ENCODE peak calls at places on chromosomes 7 and 10, in nine cellular contexts. One of them, this sample, is unnamed.
A peak's percentile ranks its signal among the peaks of the same experiment; 100 is the strongest.

GRCh38 chr10:79156334-79157274 is 87.8 kb downstream of the ZMIZ1 start:
- DNase-seq in kidney epithelial cell: no peak
- DNase-seq in heart right ventricle: no peak
- DNase-seq in fibroblast of mammary gland: no peak
- DNase-seq in astrocyte of the spinal cord: no peak
- DNase-seq in tibial nerve: no peak
- DNase-seq in body of pancreas: no peak
- DNase-seq in AG04450: no peak
- DNase-seq in GM23338: no peak
- DNase-seq in this sample: no peak

GRCh38 chr10:32207544-32207943 is 139.4 kb downstream of the EPC1 start:
- DNase-seq in tibial nerve: peak; percentile 9
- DNase-seq in GM23338: peak; percentile 69
- DNase-seq in fibroblast of mammary gland: peak; percentile 38
- DNase-seq in kidney epithelial cell: no peak
- DNase-seq in AG04450: no peak
- DNase-seq in body of pancreas: peak; percentile 74
- DNase-seq in astrocyte of the spinal cord: peak; percentile 45
- DNase-seq in heart right ventricle: peak; percentile 24
- DNase-seq in this sample: no peak

GRCh38 chr7:114209968-114210367 is 204.6 kb upstream of the FOXP2 start:
- DNase-seq in astrocyte of the spinal cord: no peak
- DNase-seq in tibial nerve: no peak
- DNase-seq in GM23338: no peak
- DNase-seq in fibroblast of mammary gland: no peak
- DNase-seq in heart right ventricle: no peak
- DNase-seq in AG04450: no peak
- DNase-seq in body of pancreas: no peak
- DNase-seq in kidney epithelial cell: no peak
- DNase-seq in this sample: no peak

GRCh38 chr10:22630229-22631174 is 83.9 kb downstream of the PIP4K2A start:
- DNase-seq in kidney epithelial cell: no peak
- DNase-seq in body of pancreas: no peak
- DNase-seq in tibial nerve: no peak
- DNase-seq in astrocyte of the spinal cord: peak; percentile 44
- DNase-seq in fibroblast of mammary gland: peak; percentile 69
- DNase-seq in heart right ventricle: no peak
- DNase-seq in AG04450: no peak
- DNase-seq in GM23338: no peak
- DNase-seq in this sample: no peak

GRCh38 chr7:73304071-73304470 is 4.6 kb downstream of the NSUN5 start:
- DNase-seq in fibroblast of mammary gland: no peak
- DNase-seq in kidney epithelial cell: no peak
- DNase-seq in tibial nerve: no peak
- DNase-seq in heart right ventricle: no peak
- DNase-seq in GM23338: no peak
- DNase-seq in astrocyte of the spinal cord: no peak
- DNase-seq in body of pancreas: no peak
- DNase-seq in AG04450: no peak
- DNase-seq in this sample: no peak

GRCh38 chr7:129095258-129095657 is 40.3 kb upstream of the TNPO3 start:
- DNase-seq in astrocyte of the spinal cord: no peak
- DNase-seq in AG04450: no peak
- DNase-seq in heart right ventricle: no peak
- DNase-seq in tibial nerve: no peak
- DNase-seq in body of pancreas: no peak
- DNase-seq in GM23338: no peak
- DNase-seq in kidney epithelial cell: no peak
- DNase-seq in fibroblast of mammary gland: no peak
- DNase-seq in this sample: no peak

GRCh38 chr7:4905171-4905570 is 21.7 kb upstream of the RADIL start:
- DNase-seq in astrocyte of the spinal cord: no peak
- DNase-seq in GM23338: no peak
- DNase-seq in body of pancreas: no peak
- DNase-seq in fibroblast of mammary gland: no peak
- DNase-seq in kidney epithelial cell: no peak
- DNase-seq in heart right ventricle: no peak
- DNase-seq in tibial nerve: no peak
- DNase-seq in AG04450: no peak
- DNase-seq in this sample: no peak

GRCh38 chr10:85868627-85869499 is 497.7 kb downstream of the GRID1 start:
- DNase-seq in GM23338: no peak
- DNase-seq in tibial nerve: no peak
- DNase-seq in AG04450: no peak
- DNase-seq in heart right ventricle: no peak
- DNase-seq in body of pancreas: no peak
- DNase-seq in kidney epithelial cell: no peak
- DNase-seq in astrocyte of the spinal cord: no peak
- DNase-seq in fibroblast of mammary gland: no peak
- DNase-seq in this sample: no peak

GRCh38 chr10:99172130-99172738 is 63.4 kb downstream of the HPSE2 start:
- DNase-seq in fibroblast of mammary gland: peak; percentile 60
- DNase-seq in heart right ventricle: no peak
- DNase-seq in GM23338: peak; percentile 79
- DNase-seq in body of pancreas: peak; percentile 55
- DNase-seq in tibial nerve: no peak
- DNase-seq in AG04450: peak; percentile 10
- DNase-seq in astrocyte of the spinal cord: peak; percentile 8
- DNase-seq in kidney epithelial cell: peak; percentile 5
- DNase-seq in this sample: peak; percentile 37

GRCh38 chr10:70052462-70053211 is at the start of gene MACROH2A2:
- DNase-seq in heart right ventricle: peak; percentile 59
- DNase-seq in kidney epithelial cell: peak; percentile 34
- DNase-seq in fibroblast of mammary gland: peak; percentile 57
- DNase-seq in GM23338: peak; percentile 84
- DNase-seq in body of pancreas: peak; percentile 43
- DNase-seq in AG04450: no peak
- DNase-seq in tibial nerve: peak; percentile 20
- DNase-seq in astrocyte of the spinal cord: peak; percentile 72
- DNase-seq in this sample: no peak

GRCh38 chr7:45176886-45177731 is 19.5 kb downstream of the RAMP3 start:
- DNase-seq in tibial nerve: no peak
- DNase-seq in GM23338: no peak
- DNase-seq in body of pancreas: no peak
- DNase-seq in fibroblast of mammary gland: no peak
- DNase-seq in astrocyte of the spinal cord: no peak
- DNase-seq in kidney epithelial cell: no peak
- DNase-seq in AG04450: no peak
- DNase-seq in heart right ventricle: no peak
- DNase-seq in this sample: no peak

GRCh38 chr7:98922392-98923107 is 44.2 kb downstream of the TRRAP start:
- DNase-seq in tibial nerve: peak; percentile 53
- DNase-seq in heart right ventricle: no peak
- DNase-seq in AG04450: peak; percentile 41
- DNase-seq in astrocyte of the spinal cord: peak; percentile 86
- DNase-seq in body of pancreas: no peak
- DNase-seq in kidney epithelial cell: no peak
- DNase-seq in GM23338: no peak
- DNase-seq in fibroblast of mammary gland: peak; percentile 78
- DNase-seq in this sample: no peak

GRCh38 chr7:129702761-129703338 is 91.3 kb downstream of the NRF1 start:
- DNase-seq in AG04450: no peak
- DNase-seq in kidney epithelial cell: no peak
- DNase-seq in heart right ventricle: no peak
- DNase-seq in astrocyte of the spinal cord: peak; percentile 3
- DNase-seq in fibroblast of mammary gland: no peak
- DNase-seq in GM23338: no peak
- DNase-seq in body of pancreas: no peak
- DNase-seq in tibial nerve: no peak
- DNase-seq in this sample: no peak

GRCh38 chr10:3192856-3193635 is 20.5 kb upstream of the PITRM1 start:
- DNase-seq in kidney epithelial cell: no peak
- DNase-seq in AG04450: peak; percentile 41
- DNase-seq in body of pancreas: peak; percentile 68
- DNase-seq in GM23338: peak; percentile 70
- DNase-seq in tibial nerve: peak; percentile 82
- DNase-seq in astrocyte of the spinal cord: peak; percentile 71
- DNase-seq in heart right ventricle: peak; percentile 56
- DNase-seq in fibroblast of mammary gland: peak; percentile 78
- DNase-seq in this sample: no peak

GRCh38 chr7:74029094-74029785 is 1.3 kb downstream of the ELN start:
- DNase-seq in astrocyte of the spinal cord: no peak
- DNase-seq in GM23338: no peak
- DNase-seq in kidney epithelial cell: no peak
- DNase-seq in body of pancreas: peak; percentile 51
- DNase-seq in fibroblast of mammary gland: no peak
- DNase-seq in AG04450: no peak
- DNase-seq in tibial nerve: no peak
- DNase-seq in heart right ventricle: no peak
- DNase-seq in this sample: no peak

GRCh38 chr7:90717286-90718060 is 121.4 kb downstream of the CDK14 start:
- DNase-seq in kidney epithelial cell: peak; percentile 9
- DNase-seq in body of pancreas: peak; percentile 31
- DNase-seq in heart right ventricle: no peak
- DNase-seq in fibroblast of mammary gland: peak; percentile 62
- DNase-seq in astrocyte of the spinal cord: peak; percentile 68
- DNase-seq in GM23338: no peak
- DNase-seq in tibial nerve: no peak
- DNase-seq in AG04450: no peak
- DNase-seq in this sample: no peak

GRCh38 chr7:95632609-95633008 is 36.3 kb upstream of the PDK4 start:
- DNase-seq in GM23338: no peak
- DNase-seq in kidney epithelial cell: no peak
- DNase-seq in body of pancreas: no peak
- DNase-seq in astrocyte of the spinal cord: peak; percentile 59
- DNase-seq in fibroblast of mammary gland: peak; percentile 97
- DNase-seq in AG04450: no peak
- DNase-seq in heart right ventricle: no peak
- DNase-seq in tibial nerve: peak; percentile 46
- DNase-seq in this sample: no peak

GRCh38 chr10:29332761-29333148 is 43.9 kb downstream of the LYZL1 start:
- DNase-seq in AG04450: no peak
- DNase-seq in fibroblast of mammary gland: no peak
- DNase-seq in kidney epithelial cell: no peak
- DNase-seq in astrocyte of the spinal cord: no peak
- DNase-seq in GM23338: no peak
- DNase-seq in tibial nerve: no peak
- DNase-seq in heart right ventricle: no peak
- DNase-seq in body of pancreas: no peak
- DNase-seq in this sample: no peak

GRCh38 chr7:84073476-84073875 is 121.1 kb downstream of the SEMA3A start:
- DNase-seq in tibial nerve: no peak
- DNase-seq in GM23338: no peak
- DNase-seq in astrocyte of the spinal cord: peak; percentile 55
- DNase-seq in AG04450: no peak
- DNase-seq in fibroblast of mammary gland: peak; percentile 51
- DNase-seq in heart right ventricle: no peak
- DNase-seq in kidney epithelial cell: no peak
- DNase-seq in body of pancreas: no peak
- DNase-seq in this sample: no peak

GRCh38 chr10:44863344-44864041 is 47.6 kb upstream of the TMEM72 start:
- DNase-seq in AG04450: no peak
- DNase-seq in GM23338: peak; percentile 53
- DNase-seq in fibroblast of mammary gland: peak; percentile 7
- DNase-seq in kidney epithelial cell: no peak
- DNase-seq in heart right ventricle: no peak
- DNase-seq in tibial nerve: no peak
- DNase-seq in astrocyte of the spinal cord: no peak
- DNase-seq in body of pancreas: no peak
- DNase-seq in this sample: no peak

GRCh38 chr10:14092749-14093148 is 238.0 kb downstream of the FRMD4A start:
- DNase-seq in fibroblast of mammary gland: no peak
- DNase-seq in GM23338: no peak
- DNase-seq in astrocyte of the spinal cord: no peak
- DNase-seq in heart right ventricle: no peak
- DNase-seq in kidney epithelial cell: no peak
- DNase-seq in AG04450: no peak
- DNase-seq in body of pancreas: no peak
- DNase-seq in tibial nerve: no peak
- DNase-seq in this sample: no peak

GRCh38 chr7:155344618-155345433 is 47.1 kb downstream of the INSIG1 start:
- DNase-seq in heart right ventricle: peak; percentile 65
- DNase-seq in body of pancreas: peak; percentile 82
- DNase-seq in kidney epithelial cell: peak; percentile 10
- DNase-seq in GM23338: peak; percentile 83
- DNase-seq in AG04450: peak; percentile 26
- DNase-seq in tibial nerve: peak; percentile 74
- DNase-seq in astrocyte of the spinal cord: peak; percentile 67
- DNase-seq in fibroblast of mammary gland: peak; percentile 66
- DNase-seq in this sample: peak; percentile 37
- H3K4me3 ChIP-seq in heart right ventricle: peak overlapping the region; percentile 36
- H3K4me3 ChIP-seq in body of pancreas: no peak overlapping the region
- H3K4me3 ChIP-seq in kidney epithelial cell: peak overlapping the region; percentile 7
- H3K4me3 ChIP-seq in GM23338: peak overlapping the region; percentile 63
- H3K4me3 ChIP-seq in AG04450: peak overlapping the region; percentile 43
- H3K4me3 ChIP-seq in tibial nerve: peak overlapping the region; percentile 46
- H3K4me3 ChIP-seq in astrocyte of the spinal cord: no peak overlapping the region
- H3K4me3 ChIP-seq in fibroblast of mammary gland: peak overlapping the region; percentile 13
- H3K4me3 ChIP-seq in this sample: peak overlapping the region; percentile 25

GRCh38 chr7:21526007-21526406 is 16.8 kb upstream of the DNAH11 start:
- DNase-seq in kidney epithelial cell: no peak
- DNase-seq in heart right ventricle: no peak
- DNase-seq in fibroblast of mammary gland: peak; percentile 10
- DNase-seq in astrocyte of the spinal cord: no peak
- DNase-seq in body of pancreas: no peak
- DNase-seq in tibial nerve: no peak
- DNase-seq in AG04450: no peak
- DNase-seq in GM23338: peak; percentile 51
- DNase-seq in this sample: no peak
- TF ChIP-seq CTCF in kidney epithelial cell: peak; percentile 40
- TF ChIP-seq CTCF in heart right ventricle: peak; percentile 41
- TF ChIP-seq CTCF in fibroblast of mammary gland: peak; percentile 41
- TF ChIP-seq CTCF in astrocyte of the spinal cord: peak; percentile 45
- TF ChIP-seq CTCF in body of pancreas: peak; percentile 21
- TF ChIP-seq CTCF in tibial nerve: no peak
- TF ChIP-seq CTCF in AG04450: peak; percentile 61
- TF ChIP-seq CTCF in GM23338: peak; percentile 57
- TF ChIP-seq CTCF in this sample: peak; percentile 30

DNA sequence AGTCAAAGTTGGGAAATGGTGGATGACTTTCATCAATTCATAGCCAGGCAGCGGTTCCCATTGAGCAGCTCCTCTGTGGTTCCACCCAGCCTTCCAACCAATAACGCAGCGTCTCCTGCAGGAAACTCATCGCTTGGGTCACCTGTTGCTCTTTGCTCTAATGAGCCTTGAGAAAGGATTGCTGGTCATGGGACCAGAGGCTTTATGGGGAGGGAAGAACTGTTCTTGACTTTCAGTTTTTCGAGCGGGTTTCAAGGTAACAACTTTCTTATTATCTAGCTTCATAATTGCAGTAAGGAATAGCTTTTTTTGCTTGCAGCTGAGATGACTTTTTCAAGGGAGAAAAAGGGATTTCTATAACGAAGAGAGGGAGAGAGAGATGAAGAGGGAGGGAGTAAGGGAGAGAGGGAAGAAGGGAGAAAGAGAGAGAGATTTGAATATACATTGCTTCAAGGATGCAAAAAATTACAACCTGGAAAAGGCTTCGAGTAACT is 405 bp upstream of the ENTPD1 start:
- DNase-seq in body of pancreas: peak; percentile 17
- DNase-seq in fibroblast of mammary gland: peak; percentile 5
- DNase-seq in AG04450: no peak
- DNase-seq in astrocyte of the spinal cord: no peak
- DNase-seq in GM23338: peak; percentile 83
- DNase-seq in heart right ventricle: peak; percentile 57
- DNase-seq in tibial nerve: no peak
- DNase-seq in kidney epithelial cell: no peak
- DNase-seq in this sample: no peak
- H3K4me3 ChIP-seq in body of pancreas: no peak overlapping the region
- H3K4me3 ChIP-seq in fibroblast of mammary gland: no peak overlapping the region
- H3K4me3 ChIP-seq in AG04450: no peak overlapping the region
- H3K4me3 ChIP-seq in astrocyte of the spinal cord: no peak overlapping the region
- H3K4me3 ChIP-seq in GM23338: peak overlapping the region; percentile 50
- H3K4me3 ChIP-seq in heart right ventricle: peak overlapping the region; percentile 18
- H3K4me3 ChIP-seq in tibial nerve: peak overlapping the region; percentile 35
- H3K4me3 ChIP-seq in kidney epithelial cell: no peak overlapping the region
- H3K4me3 ChIP-seq in this sample: no peak overlapping the region

GRCh38 chr10:23981520-23982309 is 227.2 kb upstream of the KIAA1217 start:
- DNase-seq in tibial nerve: no peak
- DNase-seq in AG04450: no peak
- DNase-seq in fibroblast of mammary gland: no peak
- DNase-seq in body of pancreas: no peak
- DNase-seq in GM23338: peak; percentile 8
- DNase-seq in kidney epithelial cell: no peak
- DNase-seq in heart right ventricle: no peak
- DNase-seq in astrocyte of the spinal cord: no peak
- DNase-seq in this sample: no peak
- TF ChIP-seq CTCF in tibial nerve: no peak
- TF ChIP-seq CTCF in AG04450: no peak
- TF ChIP-seq CTCF in fibroblast of mammary gland: no peak
- TF ChIP-seq CTCF in body of pancreas: no peak
- TF ChIP-seq CTCF in GM23338: no peak
- TF ChIP-seq CTCF in kidney epithelial cell: no peak
- TF ChIP-seq CTCF in heart right ventricle: peak; percentile 27
- TF ChIP-seq CTCF in astrocyte of the spinal cord: no peak
- TF ChIP-seq CTCF in this sample: no peak